ENCODE peak calls at places on chromosomes 13 and 19, in ten cellular contexts. P is GM23338, M is heart right ventricle, U is fibroblast of villous mesenchyme, S is fibroblast of the aortic adventitia, L is left ventricle myocardium superior, F is T-helper 1 cell, D is NCI-H2081, A is ovary, Z is nephron progenitor cell. T is an unnamed sample.

GRCh38 chr13:111584101-111584500 is 263.7 kb downstream of the TEX29 start:
- DNase-seq in U (no peak), M (no peak), F (no peak), Z (no peak), P (no peak), L (no peak), A (no peak), D (no peak), S (no peak), T (no peak)

GRCh38 chr13:29830000-29830399 is 20.4 kb downstream of the UBL3 start:
- DNase-seq in F (no peak), Z (no peak), U (no peak), A (no peak), D (no peak), P (no peak), L (no peak), S (no peak), M (no peak), T (no peak)

GRCh38 chr19:289651-290538 is 1.3 kb downstream of the PLPP2 start:
- DNase-seq in S (no peak), Z (no peak), F (no peak), P (peak; percentile 87), M (no peak), L (no peak), U (peak; percentile 11), A (no peak), D (peak; percentile 96), T (peak; percentile 79)

GRCh38 chr13:40193290-40194203 is 472.9 kb downstream of the FOXO1 start:
- DNase-seq in F (no peak), Z (no peak), S (peak; percentile 84), P (no peak), A (no peak), D (no peak), U (no peak), L (peak; percentile 36), M (peak; percentile 51), T (no peak)

GRCh38 chr13:29125145-29125933 is 305.2 kb downstream of the MTUS2 start:
- DNase-seq in F (no peak), U (no peak), S (no peak), D (no peak), L (no peak), P (peak; percentile 37), A (no peak), Z (no peak), M (no peak), T (no peak)

GRCh38 chr13:78750735-78751134 is 91.8 kb upstream of the OBI1 start:
- DNase-seq in D (no peak), F (no peak), U (no peak), S (no peak), M (no peak), P (peak; percentile 24), L (no peak), Z (no peak), A (no peak), T (no peak)

GRCh38 chr13:113802090-113802531 is 43.1 kb downstream of the TMEM255B start:
- DNase-seq in L (peak; percentile 77), M (peak; percentile 57), P (peak; percentile 84), D (no peak), F (no peak), A (peak; percentile 75), U (peak; percentile 74), Z (peak; percentile 75), S (peak; percentile 64), T (no peak)

GRCh38 chr19:467554-467953 is 6.7 kb upstream of the SHC2 start:
- DNase-seq in U (no peak), S (no peak), P (no peak), A (no peak), F (no peak), M (no peak), Z (no peak), D (no peak), L (no peak), T (no peak)

GRCh38 chr13:34207334-34207733 is 389.4 kb downstream of the RFC3 start:
- DNase-seq in S (peak; percentile 93), D (no peak), P (no peak), F (no peak), M (peak; percentile 30), L (peak; percentile 38), U (peak; percentile 81), A (no peak), Z (no peak), T (no peak)

GRCh38 chr13:27168870-27169525 is 2.6 kb downstream of the USP12 start:
- DNase-seq in M (no peak), L (no peak), A (no peak), S (peak; percentile 47), U (peak; percentile 14), P (no peak), Z (no peak), F (no peak), D (no peak), T (no peak)

GRCh38 chr19:13428352-13428751 is 77.9 kb downstream of the CACNA1A start:
- DNase-seq in U (peak; percentile 2), L (no peak), D (peak; percentile 21), P (peak; percentile 73), Z (peak; percentile 21), S (peak; percentile 25), M (no peak), F (no peak), A (no peak), T (no peak)

GRCh38 chr13:39603424-39603947 is 493 bp upstream of the LHFPL6 start:
- DNase-seq in U (peak; percentile 50), Z (peak; percentile 26), F (no peak), M (peak; percentile 16), S (peak; percentile 35), D (no peak), P (peak; percentile 47), L (peak; percentile 44), A (peak; percentile 18), T (no peak)

GRCh38 chr19:28633223-28634030 is 579.5 kb downstream of the UQCRFS1 start:
- DNase-seq in Z (peak; percentile 68), L (peak; percentile 56), S (peak; percentile 78), M (no peak), A (no peak), U (no peak), D (no peak), F (no peak), P (peak; percentile 74), T (no peak)

GRCh38 chr19:37926711-37927110 is 19.7 kb downstream of the SIPA1L3 start:
- DNase-seq in D (no peak), A (no peak), S (no peak), P (no peak), U (no peak), F (no peak), Z (no peak), M (no peak), L (no peak), T (no peak)